ENCODE peak calls at places on chromosomes 6 and 20, in ten cellular contexts. V is left colon; N is fibroblast of mammary gland; M is stimulated activated CD8-positive, alpha-beta memory T cell treated with anti-CD3 and anti-CD28 coated beads, Interleukin-7, amount 100 ng/mL, for 1 hour; J is GM20000; Y is NCI-H1105 treated with DMSO at 0.1 percent for 48 hours; D is heart left ventricle; B is left cardiac atrium; I is mammary epithelial cell; K is dorsolateral prefrontal cortex. U is an unnamed sample.

GRCh38 chr20:54642733-54643667 is 167.6 kb downstream of the DOK5 start:
- DNase-seq in V (no peak), J (no peak), K (no peak), N (peak), D (no peak), I (no peak), M (no peak), Y (no peak), B (no peak), U (no peak)

GRCh38 chr6:126550323-126550722 is 210.4 kb downstream of the CENPW start:
- DNase-seq in I (no peak), B (no peak), N (no peak), J (no peak), Y (no peak), K (no peak), D (no peak), M (no peak), V (no peak), U (peak)

GRCh38 chr20:13671500-13672288 is 33.0 kb upstream of the TASP1 start:
- DNase-seq in D (peak), N (peak), I (peak), J (no peak), V (no peak), M (no peak), Y (no peak), K (no peak), B (peak), U (no peak)

GRCh38 chr6:82006027-82006738 is 241.4 kb downstream of the IBTK start:
- DNase-seq in B (no peak), I (peak), V (peak), M (no peak), Y (peak), D (peak), K (no peak), N (peak), J (no peak), U (peak)

GRCh38 chr6:7846971-7847818 is 63.4 kb downstream of the TXNDC5 start:
- DNase-seq in M (no peak), Y (no peak), N (peak), D (no peak), K (no peak), J (no peak), V (no peak), B (peak), I (peak), U (peak)

GRCh38 chr6:33985333-33985751 is 160.5 kb downstream of the GRM4 start:
- DNase-seq in M (no peak), B (no peak), D (no peak), I (no peak), J (no peak), N (no peak), Y (no peak), V (peak), K (no peak), U (no peak)

GRCh38 chr6:31901415-31901952 is 402 bp downstream of the ZBTB12 start:
- DNase-seq in N (peak), V (peak), B (peak), I (no peak), K (peak), D (peak), J (peak), Y (peak), M (no peak), U (peak)

GRCh38 chr6:101926149-101926925 is 532.8 kb downstream of the GRIK2 start:
- DNase-seq in D (no peak), B (no peak), J (no peak), Y (no peak), I (no peak), V (no peak), N (peak), K (no peak), M (no peak), U (no peak)

GRCh38 chr6:50457351-50457750 is 256.0 kb upstream of the TFAP2D start:
- DNase-seq in J (no peak), M (no peak), I (no peak), D (no peak), K (no peak), N (no peak), V (no peak), Y (no peak), B (no peak), U (no peak)

GRCh38 chr6:115524821-115525220 is 535.9 kb downstream of the FRK start:
- DNase-seq in Y (no peak), M (no peak), I (no peak), N (no peak), K (no peak), D (no peak), J (no peak), V (no peak), B (no peak), U (no peak)

GRCh38 chr6:52909531-52909930 is at the start of gene GSTA3:
- DNase-seq in B (no peak), N (no peak), D (no peak), Y (no peak), M (no peak), V (no peak), K (no peak), J (no peak), I (no peak), U (no peak)

GRCh38 chr6:5334341-5334740 is 73.0 kb downstream of the FARS2 start:
- DNase-seq in M (no peak), Y (no peak), N (peak), I (no peak), J (no peak), B (no peak), V (no peak), D (no peak), K (no peak), U (no peak)

GRCh38 chr6:169246445-169246844 is 7.2 kb downstream of the THBS2 start:
- DNase-seq in J (no peak), B (no peak), V (no peak), D (peak), K (no peak), N (no peak), I (no peak), M (no peak), Y (no peak), U (no peak)

GRCh38 chr6:34514593-34515472 is 41.3 kb downstream of the SPDEF start:
- DNase-seq in N (peak), B (peak), I (no peak), K (no peak), M (no peak), Y (no peak), V (no peak), J (no peak), D (no peak), U (no peak)

GRCh38 chr20:5402903-5403531 is 86.3 kb upstream of the PROKR2 start:
- DNase-seq in M (no peak), N (peak), B (no peak), V (peak), I (peak), Y (no peak), K (no peak), D (no peak), J (peak), U (peak)

GRCh38 chr6:155327326-155328073 is 13.2 kb upstream of the TFB1M start:
- DNase-seq in K (no peak), I (peak), J (no peak), N (peak), Y (peak), B (peak), D (no peak), M (peak), V (peak), U (peak)